ENCODE peak calls at places on chromosomes 16 and 17, in eight cellular contexts. X, N, E, Z, T, M, W and Q are unnamed samples.
A peak's percentile ranks its signal among the peaks of the same experiment; 100 is the strongest.

GRCh38 chr17:4135489-4135888 is 7.3 kb downstream of the ZZEF1 start:
- DNase-seq in X (no peak), N (no peak), E (no peak), Z (no peak), T (no peak), M (no peak), W (no peak), Q (no peak)

GRCh38 chr16:5031601-5032000 is 2.1 kb downstream of the NAGPA start:
- DNase-seq in X (no peak), N (no peak), E (no peak), Z (no peak), T (no peak), M (no peak), W (no peak), Q (no peak)

GRCh38 chr16:16110111-16110490 is 113.2 kb downstream of the ABCC6 start:
- DNase-seq in X (no peak), N (no peak), E (no peak), Z (no peak), T (no peak), M (no peak), W (no peak), Q (no peak)

GRCh38 chr16:79595261-79595660 is 5.3 kb downstream of the MAF start:
- DNase-seq in X (no peak), N (no peak), E (no peak), Z (no peak), T (no peak), M (no peak), W (no peak), Q (no peak)

GRCh38 chr16:15452456-15452855 is 18.1 kb downstream of the BMERB1 start:
- DNase-seq in X (no peak), N (no peak), E (no peak), Z (no peak), T (no peak), M (no peak), W (no peak), Q (peak; percentile 76)

GRCh38 chr16:70694088-70694487 is 8.2 kb upstream of the MTSS2 start:
- DNase-seq in X (no peak), N (peak; percentile 69), E (peak; percentile 87), Z (peak; percentile 74), T (no peak), M (no peak), W (peak; percentile 63), Q (no peak)

GRCh38 chr17:76136276-76137025 is 4.6 kb downstream of the FOXJ1 start:
- DNase-seq in X (no peak), N (peak; percentile 65), E (no peak), Z (no peak), T (no peak), M (no peak), W (no peak), Q (no peak)

GRCh38 chr17:1158879-1159278 is 20.9 kb downstream of the ABR start:
- DNase-seq in X (no peak), N (no peak), E (no peak), Z (no peak), T (no peak), M (no peak), W (no peak), Q (no peak)

GRCh38 chr17:72397687-72398086 is 276.9 kb downstream of the SOX9 start:
- DNase-seq in X (no peak), N (no peak), E (peak; percentile 94), Z (no peak), T (no peak), M (no peak), W (no peak), Q (no peak)

GRCh38 chr16:86198201-86199118 is 299.5 kb downstream of the IRF8 start:
- DNase-seq in X (no peak), N (peak; percentile 48), E (no peak), Z (no peak), T (no peak), M (no peak), W (no peak), Q (no peak)

GRCh38 chr16:10744370-10745030 is 858 bp downstream of the NUBP1 start:
- DNase-seq in X (no peak), N (no peak), E (no peak), Z (no peak), T (no peak), M (no peak), W (no peak), Q (no peak)

GRCh38 chr17:43970366-43970765 is 16.6 kb upstream of the PYY start:
- DNase-seq in X (no peak), N (no peak), E (no peak), Z (no peak), T (no peak), M (no peak), W (no peak), Q (no peak)

GRCh38 chr16:66447491-66447890 is 20.4 kb downstream of the BEAN1 start:
- DNase-seq in X (no peak), N (no peak), E (no peak), Z (no peak), T (no peak), M (no peak), W (no peak), Q (no peak)

GRCh38 chr17:63193827-63194226 is 227.8 kb downstream of the TANC2 start:
- DNase-seq in X (no peak), N (no peak), E (peak; percentile 25), Z (no peak), T (no peak), M (no peak), W (no peak), Q (no peak)

GRCh38 chr16:1960665-1961630 is 1.6 kb downstream of the NDUFB10 start:
- DNase-seq in X (no peak), N (peak; percentile 37), E (peak; percentile 56), Z (peak; percentile 24), T (peak; percentile 67), M (peak; percentile 37), W (no peak), Q (peak; percentile 60)

GRCh38 chr16:87441886-87442580 is 49.9 kb downstream of the MAP1LC3B start:
- DNase-seq in X (no peak), N (no peak), E (peak; percentile 24), Z (peak; percentile 7), T (no peak), M (no peak), W (no peak), Q (no peak)

GRCh38 chr17:80243526-80244433 is 16.9 kb upstream of the RNF213 start:
- DNase-seq in X (no peak), N (no peak), E (no peak), Z (no peak), T (no peak), M (no peak), W (no peak), Q (no peak)

GRCh38 chr16:56793504-56793903 is 63.6 kb downstream of the NUP93 start:
- DNase-seq in X (no peak), N (no peak), E (peak; percentile 40), Z (peak; percentile 76), T (no peak), M (no peak), W (peak; percentile 15), Q (peak; percentile 28)

GRCh38 chr17:48791128-48792032 is 25.6 kb downstream of the TTLL6 start:
- DNase-seq in X (peak; percentile 41), N (peak; percentile 90), E (peak; percentile 99), Z (peak; percentile 92), T (peak; percentile 44), M (peak; percentile 4), W (peak; percentile 77), Q (peak; percentile 63)

GRCh38 chr16:19346335-19346922 is 60.9 kb downstream of the CLEC19A start:
- DNase-seq in X (no peak), N (no peak), E (no peak), Z (no peak), T (no peak), M (no peak), W (no peak), Q (no peak)

GRCh38 chr16:84500531-84500930 is 3.9 kb downstream of the MEAK7 start:
- DNase-seq in X (no peak), N (no peak), E (no peak), Z (no peak), T (no peak), M (no peak), W (no peak), Q (no peak)

GRCh38 chr17:4772235-4772613 is 538 bp downstream of the TM4SF5 start:
- DNase-seq in X (no peak), N (no peak), E (no peak), Z (no peak), T (no peak), M (no peak), W (no peak), Q (no peak)